ENCODE peak calls at places on chromosomes 16 and 17, in seven cellular contexts. Z, P, C, I, T, M and K are unnamed samples.

GRCh38 chr17:10082795-10083194 is 115.6 kb downstream of the GAS7 start:
- DNase-seq in Z (no peak), P (no peak), C (no peak), I (no peak), T (no peak), M (no peak), K (no peak)

GRCh38 chr17:67992541-67993152 is 3.6 kb downstream of the C17orf58 start:
- DNase-seq in Z (peak; percentile 44), P (no peak), C (peak; percentile 40), I (no peak), T (no peak), M (no peak), K (no peak)

GRCh38 chr17:60090412-60090811 is 11.7 kb upstream of the HEATR6 start:
- DNase-seq in Z (peak; percentile 1), P (no peak), C (no peak), I (no peak), T (no peak), M (no peak), K (no peak)

GRCh38 chr17:73003487-73003886 is 89.0 kb downstream of the SLC39A11 start:
- DNase-seq in Z (no peak), P (no peak), C (no peak), I (no peak), T (no peak), M (no peak), K (no peak)

GRCh38 chr17:57669671-57670529 is 75.2 kb downstream of the CCDC182 start:
- DNase-seq in Z (no peak), P (no peak), C (no peak), I (no peak), T (no peak), M (no peak), K (no peak)

GRCh38 chr17:38613981-38614779 is 8.4 kb upstream of the SRCIN1 start:
- DNase-seq in Z (no peak), P (no peak), C (no peak), I (no peak), T (no peak), M (no peak), K (no peak)

GRCh38 chr16:15494231-15494630 is 59.8 kb downstream of the BMERB1 start:
- DNase-seq in Z (no peak), P (peak; percentile 8), C (no peak), I (no peak), T (no peak), M (no peak), K (no peak)

GRCh38 chr16:53456625-53457024 is 22.4 kb downstream of the RBL2 start:
- DNase-seq in Z (no peak), P (no peak), C (no peak), I (no peak), T (peak; percentile 87), M (no peak), K (peak; percentile 98)

GRCh38 chr16:66904846-66905632 is 13.6 kb downstream of the CDH16 start:
- DNase-seq in Z (no peak), P (no peak), C (no peak), I (no peak), T (no peak), M (no peak), K (no peak)

GRCh38 chr17:58300336-58300735 is 19.6 kb upstream of the MPO start:
- DNase-seq in Z (no peak), P (no peak), C (no peak), I (no peak), T (no peak), M (no peak), K (no peak)

GRCh38 chr17:33603794-33604193 is 310.7 kb upstream of the ASIC2 start:
- DNase-seq in Z (no peak), P (no peak), C (no peak), I (no peak), T (no peak), M (no peak), K (no peak)

GRCh38 chr17:40022497-40022896 is 7.3 kb downstream of the CSF3 start:
- DNase-seq in Z (no peak), P (no peak), C (no peak), I (no peak), T (no peak), M (no peak), K (no peak)

GRCh38 chr17:33512113-33512512 is 219.0 kb upstream of the ASIC2 start:
- DNase-seq in Z (no peak), P (no peak), C (no peak), I (no peak), T (no peak), M (no peak), K (no peak)

GRCh38 chr16:73192227-73192894 is 144.4 kb upstream of the ZFHX3 start:
- DNase-seq in Z (no peak), P (no peak), C (peak; percentile 55), I (peak; percentile 58), T (no peak), M (no peak), K (no peak)

GRCh38 chr16:23124315-23124714 is 24.9 kb downstream of the USP31 start:
- DNase-seq in Z (no peak), P (peak; percentile 83), C (no peak), I (peak; percentile 73), T (no peak), M (no peak), K (no peak)

GRCh38 chr17:75505152-75505409 is 10.3 kb downstream of the CASKIN2 start:
- DNase-seq in Z (no peak), P (no peak), C (no peak), I (no peak), T (no peak), M (no peak), K (no peak)

GRCh38 chr17:27491713-27492190 is 35.5 kb downstream of the KSR1 start:
- DNase-seq in Z (no peak), P (no peak), C (peak; percentile 72), I (no peak), T (no peak), M (no peak), K (no peak)

GRCh38 chr17:6755281-6755680 is 565 bp upstream of the XAF1 start:
- DNase-seq in Z (no peak), P (peak; percentile 5), C (peak; percentile 18), I (peak; percentile 65), T (no peak), M (no peak), K (no peak)

GRCh38 chr16:79898703-79899102 is 298.2 kb upstream of the MAF start:
- DNase-seq in Z (no peak), P (no peak), C (no peak), I (no peak), T (no peak), M (no peak), K (no peak)

GRCh38 chr17:45008191-45008590 is 40.1 kb upstream of the C1QL1 start:
- DNase-seq in Z (no peak), P (no peak), C (no peak), I (no peak), T (no peak), M (no peak), K (no peak)

GRCh38 chr16:11121909-11122692 is 133.9 kb downstream of the SOCS1 start:
- DNase-seq in Z (no peak), P (no peak), C (no peak), I (no peak), T (no peak), M (no peak), K (peak; percentile 89)

GRCh38 chr16:4511441-4512082 is 27.0 kb downstream of the CDIP1 start:
- DNase-seq in Z (peak; percentile 48), P (no peak), C (peak; percentile 78), I (no peak), T (no peak), M (no peak), K (no peak)

GRCh38 chr17:55926276-55926995 is 175.6 kb downstream of the PCTP start:
- DNase-seq in Z (no peak), P (peak; percentile 14), C (no peak), I (no peak), T (no peak), M (no peak), K (peak; percentile 83)

GRCh38 chr17:28816540-28816939 is 26.1 kb downstream of the FAM222B start:
- DNase-seq in Z (no peak), P (no peak), C (no peak), I (no peak), T (no peak), M (no peak), K (no peak)
- H3K4me3 ChIP-seq in Z (no peak overlapping the region), P (no peak overlapping the region), C (no peak overlapping the region), I (no peak overlapping the region), T (no peak overlapping the region), M (no peak overlapping the region), K (no peak overlapping the region)

GRCh38 chr16:89325861-89326471 is 108.5 kb downstream of the ZNF778 start:
- DNase-seq in Z (no peak), P (peak; percentile 59), C (no peak), I (peak; percentile 65), T (peak; percentile 15), M (no peak), K (no peak)
- H3K4me3 ChIP-seq in Z (no peak overlapping the region), P (no peak overlapping the region), C (no peak overlapping the region), I (peak overlapping the region; percentile 51), T (no peak overlapping the region), M (peak overlapping the region; percentile 43), K (no peak overlapping the region)

DNA sequence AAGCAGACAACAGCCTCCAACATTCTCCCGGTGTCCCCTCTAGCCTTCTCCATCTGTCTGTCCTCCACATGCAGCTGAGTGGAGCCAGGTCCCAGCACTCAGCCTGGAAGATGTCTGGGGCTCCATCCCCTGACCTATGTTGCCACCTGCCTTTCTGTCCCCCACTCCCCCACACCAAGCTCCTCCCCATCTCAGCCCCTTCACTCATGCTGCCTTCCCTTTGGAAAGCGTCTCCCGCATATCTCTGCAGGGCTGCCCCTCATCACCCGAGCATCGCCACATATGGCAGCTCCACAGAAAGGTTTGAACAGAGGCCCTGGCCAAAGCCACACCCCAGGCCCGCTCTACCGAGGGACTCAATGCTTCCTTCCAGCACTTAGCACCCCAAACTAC is 24.2 kb downstream of the NSMCE1 start:
- DNase-seq in Z (no peak), P (no peak), C (no peak), I (no peak), T (no peak), M (no peak), K (no peak)
- H3K4me3 ChIP-seq in Z (no peak overlapping the region), P (no peak overlapping the region), C (no peak overlapping the region), I (no peak overlapping the region), T (no peak overlapping the region), M (no peak overlapping the region), K (no peak overlapping the region)

GRCh38 chr16:886802-887731 is 83.7 kb downstream of the LMF1 start:
- DNase-seq in Z (no peak), P (no peak), C (peak; percentile 46), I (peak; percentile 42), T (no peak), M (no peak), K (no peak)
- H3K4me3 ChIP-seq in Z (no peak overlapping the region), P (no peak overlapping the region), C (peak overlapping the region; percentile 29), I (no peak overlapping the region), T (no peak overlapping the region), M (no peak overlapping the region), K (no peak overlapping the region)